ENCODE peak calls at places on chromosomes 3 and 15, in four cellular contexts. X, D, L and T are unnamed samples.
A peak's percentile ranks its signal among the peaks of the same experiment; 100 is the strongest.

GRCh38 chr3:68878322-68878721 is 54.0 kb downstream of the TAFA4 start:
- DNase-seq in X (peak; percentile 45), D (no peak), L (no peak), T (no peak)

GRCh38 chr3:9730747-9731205 is 759 bp upstream of the BRPF1 start:
- DNase-seq in X (no peak), D (no peak), L (no peak), T (no peak)

GRCh38 chr15:60479711-60480110 is 769 bp upstream of the ICE2 start:
- DNase-seq in X (no peak), D (no peak), L (no peak), T (no peak)

GRCh38 chr3:12868039-12869024 is 27.0 kb upstream of the RPL32 start:
- DNase-seq in X (peak; percentile 87), D (peak; percentile 80), L (peak; percentile 85), T (peak; percentile 85)

GRCh38 chr15:75573643-75574384 is 5.3 kb downstream of the PTPN9 start:
- DNase-seq in X (no peak), D (no peak), L (no peak), T (no peak)

GRCh38 chr15:85786778-85787114 is 8.0 kb downstream of the KLHL25 start:
- DNase-seq in X (no peak), D (no peak), L (no peak), T (no peak)

GRCh38 chr3:159586587-159587202 is 401.9 kb upstream of the IL12A start:
- DNase-seq in X (peak; percentile 68), D (peak; percentile 4), L (no peak), T (no peak)

GRCh38 chr15:67165653-67166260 is 88.7 kb downstream of the AAGAB start:
- DNase-seq in X (peak; percentile 85), D (peak; percentile 71), L (no peak), T (no peak)

GRCh38 chr15:40045572-40046217 is 6.7 kb upstream of the SRP14 start:
- DNase-seq in X (no peak), D (no peak), L (no peak), T (peak; percentile 35)

GRCh38 chr3:127757979-127758378 is 64.3 kb downstream of the MGLL start:
- DNase-seq in X (no peak), D (no peak), L (no peak), T (peak; percentile 67)

GRCh38 chr3:22951910-22952309 is 251.2 kb upstream of the UBE2E2 start:
- DNase-seq in X (no peak), D (no peak), L (peak; percentile 13), T (no peak)

GRCh38 chr15:58472821-58473581 is 41.2 kb downstream of the LIPC start:
- DNase-seq in X (peak; percentile 56), D (no peak), L (no peak), T (no peak)

GRCh38 chr3:170724599-170724998 is 138.7 kb upstream of the SLC7A14 start:
- DNase-seq in X (peak; percentile 93), D (no peak), L (peak; percentile 45), T (no peak)

GRCh38 chr3:104810896-104811295 is 555.8 kb upstream of the ALCAM start:
- DNase-seq in X (no peak), D (no peak), L (no peak), T (no peak)

GRCh38 chr15:92861742-92862141 is 38.4 kb upstream of the CHD2 start:
- DNase-seq in X (no peak), D (no peak), L (no peak), T (no peak)

GRCh38 chr3:189664311-189664710 is 33.1 kb downstream of the TP63 start:
- DNase-seq in X (peak; percentile 97), D (no peak), L (peak; percentile 37), T (no peak)

GRCh38 chr3:134406331-134407246 is 32.3 kb upstream of the AMOTL2 start:
- DNase-seq in X (no peak), D (peak; percentile 70), L (peak; percentile 49), T (peak; percentile 69)

GRCh38 chr3:186254676-186255665 is 107.1 kb downstream of the DGKG start:
- DNase-seq in X (no peak), D (peak; percentile 30), L (no peak), T (no peak)

GRCh38 chr15:88954431-88955277 is 41.5 kb upstream of the MFGE8 start:
- DNase-seq in X (peak; percentile 75), D (peak; percentile 44), L (peak; percentile 26), T (no peak)

GRCh38 chr3:100769693-100770092 is 60.4 kb downstream of the TFG start:
- DNase-seq in X (no peak), D (no peak), L (no peak), T (no peak)

GRCh38 chr15:57849332-57849731 is 142.8 kb downstream of the POLR2M start:
- DNase-seq in X (peak; percentile 48), D (no peak), L (no peak), T (no peak)

GRCh38 chr3:55964491-55964980 is 477.4 kb upstream of the WNT5A start:
- DNase-seq in X (no peak), D (no peak), L (no peak), T (no peak)

GRCh38 chr3:119571230-119571629 is 8.1 kb upstream of the ADPRH start:
- DNase-seq in X (peak; percentile 21), D (no peak), L (no peak), T (no peak)

GRCh38 chr3:139657434-139657833 is 20.3 kb downstream of the NMNAT3 start:
- DNase-seq in X (no peak), D (no peak), L (no peak), T (no peak)

GRCh38 chr3:49912787-49913375 is 9.2 kb upstream of the MST1R start:
- DNase-seq in X (no peak), D (no peak), L (no peak), T (no peak)

GRCh38 chr3:141578197-141578596 is 91.4 kb downstream of the RASA2 start:
- DNase-seq in X (peak; percentile 65), D (no peak), L (no peak), T (no peak)

GRCh38 chr3:149269687-149270086 is 48.1 kb upstream of the CP start:
- DNase-seq in X (no peak), D (no peak), L (no peak), T (no peak)

GRCh38 chr3:66037330-66037985 is 1.3 kb downstream of the MAGI1 start:
- DNase-seq in X (peak; percentile 36), D (peak; percentile 9), L (peak; percentile 28), T (peak; percentile 61)

GRCh38 chr3:24722106-24722505 is 227.5 kb upstream of the THRB start:
- DNase-seq in X (no peak), D (no peak), L (no peak), T (peak; percentile 1)

GRCh38 chr3:135216659-135217058 is 421.6 kb downstream of the EPHB1 start:
- DNase-seq in X (no peak), D (no peak), L (no peak), T (no peak)

GRCh38 chr3:123751478-123751877 is 132.7 kb downstream of the MYLK start:
- DNase-seq in X (no peak), D (no peak), L (no peak), T (no peak)

GRCh38 chr3:12870942-12871341 is 29.6 kb upstream of the RPL32 start:
- DNase-seq in X (peak; percentile 45), D (peak; percentile 37), L (peak; percentile 68), T (no peak)

GRCh38 chr15:60347480-60348069 is 50.2 kb downstream of the ANXA2 start:
- DNase-seq in X (peak; percentile 10), D (no peak), L (no peak), T (no peak)

GRCh38 chr3:112293368-112294321 is at the start of gene SLC9C1:
- DNase-seq in X (peak; percentile 91), D (peak; percentile 34), L (no peak), T (peak; percentile 88)

GRCh38 chr15:69060041-69060481 is 45.6 kb downstream of the NOX5 start:
- DNase-seq in X (no peak), D (no peak), L (peak; percentile 66), T (peak; percentile 74)

GRCh38 chr3:79230254-79230653 is 537.5 kb downstream of the ROBO1 start:
- DNase-seq in X (no peak), D (no peak), L (no peak), T (no peak)

GRCh38 chr3:132867956-132868355 is 145.7 kb upstream of the NPHP3 start:
- DNase-seq in X (peak; percentile 24), D (no peak), L (no peak), T (no peak)

GRCh38 chr3:64157150-64158035 is 67.9 kb downstream of the PRICKLE2 start:
- DNase-seq in X (no peak), D (no peak), L (no peak), T (peak; percentile 64)